ENCODE peak calls at places on chromosomes 1 and 21, in five cellular contexts. J, X, V, E and I are unnamed samples.
A peak's percentile ranks its signal among the peaks of the same experiment; 100 is the strongest.

GRCh38 chr1:116806671-116807070 is 52.4 kb downstream of the CD2 start:
- DNase-seq in J (no peak), X (no peak), V (no peak), E (no peak), I (no peak)

GRCh38 chr21:28342229-28342810 is 650.4 kb downstream of the LTN1 start:
- DNase-seq in J (no peak), X (no peak), V (no peak), E (no peak), I (peak; percentile 20)

GRCh38 chr1:201191723-201192477 is 1.3 kb downstream of the IGFN1 start:
- DNase-seq in J (peak; percentile 60), X (no peak), V (peak; percentile 95), E (peak; percentile 84), I (peak; percentile 82)

GRCh38 chr21:45317401-45318145 is 29.9 kb upstream of the POFUT2 start:
- DNase-seq in J (no peak), X (no peak), V (peak; percentile 83), E (no peak), I (peak; percentile 75)

GRCh38 chr1:239985044-239985443 is 106.6 kb upstream of the FMN2 start:
- DNase-seq in J (no peak), X (no peak), V (no peak), E (no peak), I (no peak)

GRCh38 chr1:200866521-200866920 is 6.3 kb upstream of the GPR25 start:
- DNase-seq in J (no peak), X (no peak), V (peak; percentile 58), E (no peak), I (no peak)

GRCh38 chr1:119115301-119115700 is 25.2 kb downstream of the WARS2 start:
- DNase-seq in J (no peak), X (no peak), V (no peak), E (no peak), I (no peak)

GRCh38 chr21:21226472-21226871 is 228.3 kb downstream of the NCAM2 start:
- DNase-seq in J (no peak), X (no peak), V (no peak), E (no peak), I (no peak)

GRCh38 chr1:231938651-231939050 is 312.1 kb downstream of the DISC1 start:
- DNase-seq in J (peak; percentile 23), X (no peak), V (no peak), E (no peak), I (peak; percentile 20)

GRCh38 chr21:31236528-31236927 is 107.5 kb downstream of the TIAM1 start:
- DNase-seq in J (no peak), X (peak; percentile 1), V (no peak), E (no peak), I (no peak)

GRCh38 chr1:72724951-72725863 is 442.9 kb upstream of the NEGR1 start:
- DNase-seq in J (no peak), X (no peak), V (no peak), E (no peak), I (no peak)

GRCh38 chr1:227789042-227789880 is 26.2 kb upstream of the PRSS38 start:
- DNase-seq in J (no peak), X (no peak), V (peak; percentile 82), E (no peak), I (no peak)
- H3K4me3 ChIP-seq in J (peak overlapping the region; percentile 58), X (no peak overlapping the region), V (peak overlapping the region; percentile 63), E (peak overlapping the region; percentile 52), I (peak overlapping the region; percentile 70)

GRCh38 chr21:46319192-46319591 is 4.5 kb downstream of the C21orf58 start:
- DNase-seq in J (no peak), X (no peak), V (no peak), E (no peak), I (no peak)

GRCh38 chr21:46322351-46323226 is 1.1 kb downstream of the C21orf58 start:
- DNase-seq in J (no peak), X (peak; percentile 5), V (peak; percentile 76), E (no peak), I (no peak)

GRCh38 chr21:46317710-46318463 is 5.8 kb downstream of the C21orf58 start:
- DNase-seq in J (no peak), X (no peak), V (no peak), E (no peak), I (no peak)

GRCh38 chr21:46318464-46318845 is 5.2 kb downstream of the C21orf58 start:
- DNase-seq in J (no peak), X (no peak), V (no peak), E (no peak), I (no peak)

DNA sequence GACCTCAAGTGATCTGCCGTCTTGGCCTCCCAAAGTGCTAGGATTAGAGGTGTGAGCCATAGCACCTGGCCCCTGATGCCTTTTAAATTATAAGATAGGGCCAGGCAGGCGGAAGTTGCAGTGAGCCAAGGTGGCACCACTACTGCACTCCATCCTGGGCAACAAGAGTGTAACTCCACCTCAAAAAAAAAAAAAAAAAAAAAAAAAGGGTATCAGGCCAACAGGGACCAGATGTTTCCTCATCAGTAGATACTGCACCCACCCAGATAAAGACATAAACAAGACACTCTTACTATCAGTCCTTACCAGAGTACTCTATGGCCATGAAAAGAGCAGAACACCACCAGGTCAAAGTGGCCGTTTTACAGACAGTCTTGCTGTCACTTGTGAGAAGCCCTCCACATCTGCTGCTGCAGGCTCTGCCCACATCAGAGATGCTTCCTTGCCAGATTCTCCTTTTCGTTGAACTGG is 3.3 kb downstream of the C21orf58 start:
- DNase-seq in J (no peak), X (no peak), V (peak; percentile 27), E (no peak), I (no peak)
- H3K4me3 ChIP-seq in J (no peak overlapping the region), X (no peak overlapping the region), V (no peak overlapping the region), E (no peak overlapping the region), I (no peak overlapping the region)

GRCh38 chr1:2212542-2213491 is 15.3 kb upstream of the SKI start:
- DNase-seq in J (no peak), X (peak; percentile 56), V (peak; percentile 97), E (no peak), I (peak; percentile 84)
- H3K4me3 ChIP-seq in J (peak overlapping the region; percentile 25), X (no peak overlapping the region), V (peak overlapping the region; percentile 12), E (peak overlapping the region; percentile 20), I (peak overlapping the region; percentile 28)

GRCh38 chr1:151593651-151594625 is 17.9 kb upstream of the SNX27 start:
- DNase-seq in J (no peak), X (peak; percentile 82), V (peak; percentile 66), E (no peak), I (no peak)
- H3K4me3 ChIP-seq in J (no peak overlapping the region), X (no peak overlapping the region), V (no peak overlapping the region), E (no peak overlapping the region), I (no peak overlapping the region)